ENCODE peak calls at places on chromosomes 11 and 22, in nine cellular contexts. Q is GM23248, B is GM20000, Z is breast epithelium, U is thoracic aorta, G is lower lobe of right lung, D is EL, L is right cardiac atrium, K is H1. R is an unnamed sample.

GRCh38 chr22:35896306-35896705 is 132.3 kb downstream of the RBFOX2 start:
- DNase-seq in K (no peak), D (no peak), U (no peak), Z (no peak), L (no peak), B (no peak), Q (no peak), G (no peak), R (no peak)

GRCh38 chr22:32649515-32650200 is 151.8 kb upstream of the TIMP3 start:
- DNase-seq in G (no peak), Z (no peak), U (peak; percentile 16), D (peak; percentile 78), L (no peak), B (no peak), Q (peak; percentile 89), K (no peak), R (no peak)

GRCh38 chr22:26648011-26648497 is 9.3 kb upstream of the MIAT start:
- DNase-seq in D (no peak), B (no peak), G (no peak), U (no peak), Z (no peak), Q (no peak), L (no peak), K (peak; percentile 74), R (no peak)

GRCh38 chr11:843086-843704 is 543 bp downstream of the TSPAN4 start:
- DNase-seq in Q (peak; percentile 63), K (no peak), U (no peak), L (no peak), Z (no peak), G (no peak), B (no peak), D (no peak), R (no peak)

GRCh38 chr11:86374586-86374985 is at the start of gene CCDC81:
- DNase-seq in D (no peak), K (peak; percentile 82), Q (peak; percentile 33), Z (no peak), G (peak; percentile 46), U (no peak), B (no peak), L (peak; percentile 59), R (no peak)

GRCh38 chr11:83649468-83649915 is 363.3 kb upstream of the CCDC90B start:
- DNase-seq in G (no peak), U (no peak), B (no peak), K (no peak), D (no peak), Z (no peak), Q (no peak), L (no peak), R (no peak)

GRCh38 chr11:69670158-69670845 is 4.9 kb downstream of the LTO1 start:
- DNase-seq in Q (peak; percentile 90), L (peak; percentile 94), B (peak; percentile 91), K (peak; percentile 90), G (peak; percentile 85), Z (peak; percentile 80), D (peak; percentile 78), U (no peak), R (peak; percentile 72)

GRCh38 chr11:14370496-14370895 is 11.5 kb upstream of the RRAS2 start:
- DNase-seq in D (no peak), B (no peak), K (peak; percentile 28), Q (no peak), L (no peak), U (no peak), Z (no peak), G (no peak), R (no peak)

GRCh38 chr11:27770576-27770975 is 70.3 kb upstream of the BDNF start:
- DNase-seq in G (no peak), B (no peak), K (no peak), Z (no peak), D (peak; percentile 6), U (no peak), L (no peak), Q (no peak), R (no peak)

GRCh38 chr22:32967285-32968101 is 90.7 kb downstream of the SYN3 start:
- DNase-seq in Q (no peak), D (no peak), G (no peak), Z (no peak), B (no peak), U (no peak), K (no peak), L (peak; percentile 57), R (no peak)

GRCh38 chr11:47394322-47395224 is 13.8 kb upstream of the SLC39A13 start:
- DNase-seq in D (no peak), G (peak; percentile 87), U (no peak), Q (no peak), L (peak; percentile 85), Z (no peak), K (no peak), B (peak; percentile 88), R (no peak)

R was measured in iPS DF 6.9.